ENCODE peak calls at places on chromosomes 12 and 14, in seven cellular contexts. D, N, J, T, A, P and L are unnamed samples. For H3K36me3 and H3K4me1, the result is how much of the 10 kb centered on the place peaks cover.

GRCh38 chr12:128613821-128614220 is 209.9 kb downstream of the SLC15A4 start:
- DNase-seq in A (no peak), P (no peak), D (no peak), T (no peak), J (no peak), N (no peak), L (no peak)

GRCh38 chr12:119283315-119283714 is 51.2 kb upstream of the CCDC60 start:
- DNase-seq in T (no peak), A (no peak), N (no peak), D (no peak), P (no peak), J (no peak), L (no peak)

GRCh38 chr14:90842726-90843125 is 26.5 kb upstream of the TTC7B start:
- DNase-seq in P (no peak), J (no peak), A (no peak), T (no peak), D (no peak), N (no peak), L (no peak)

GRCh38 chr14:76654573-76654955 is 106.7 kb upstream of the VASH1 start:
- DNase-seq in A (no peak), J (no peak), D (peak), P (no peak), N (no peak), T (no peak), L (no peak)

GRCh38 chr12:93773122-93773871 is 96.1 kb downstream of the CRADD start:
- DNase-seq in N (no peak), T (no peak), A (no peak), P (no peak), J (peak), D (no peak), L (no peak)

GRCh38 chr12:105508096-105508495 is 177.6 kb downstream of the C12orf75 start:
- DNase-seq in P (no peak), T (no peak), A (no peak), N (no peak), J (no peak), D (no peak), L (no peak)

GRCh38 chr12:79690156-79690605 is 583 bp downstream of the PAWR start:
- DNase-seq in N (no peak), J (peak), A (no peak), D (no peak), P (no peak), T (no peak), L (no peak)

GRCh38 chr12:32273712-32274111 is 125.6 kb upstream of the FGD4 start:
- DNase-seq in P (peak), N (peak), J (no peak), T (peak), D (peak), A (no peak), L (peak)

GRCh38 chr12:113860059-113860820 is 105.9 kb downstream of the RBM19 start:
- DNase-seq in T (no peak), N (no peak), P (no peak), J (no peak), D (no peak), A (no peak), L (no peak)

GRCh38 chr14:49497725-49498348 is 88.3 kb downstream of the RPS29 start:
- DNase-seq in P (no peak), A (no peak), D (peak), T (peak), N (no peak), J (peak), L (no peak)

GRCh38 chr12:78229491-78230209 is 399.0 kb downstream of the NAV3 start:
- DNase-seq in A (peak), J (peak), T (peak), P (no peak), D (peak), N (peak), L (no peak)

GRCh38 chr14:33539918-33540357 is 410.9 kb downstream of the EGLN3 start:
- DNase-seq in D (no peak), A (no peak), N (no peak), T (no peak), J (no peak), P (no peak), L (no peak)

GRCh38 chr12:8629486-8630033 is 16.9 kb upstream of the AICDA start:
- DNase-seq in T (no peak), N (no peak), D (no peak), P (no peak), J (no peak), A (no peak), L (no peak)

GRCh38 chr12:7769999-7770398 is 5.0 kb downstream of the NANOGNB start:
- DNase-seq in A (no peak), J (no peak), N (no peak), T (no peak), P (no peak), D (no peak), L (no peak)

GRCh38 chr12:77324763-77325468 is 259.5 kb upstream of the E2F7 start:
- DNase-seq in J (peak), T (peak), P (no peak), A (peak), D (peak), N (peak), L (peak)

GRCh38 chr12:95637471-95638155 is 86.3 kb upstream of the USP44 start:
- DNase-seq in P (no peak), J (peak), N (no peak), T (no peak), D (no peak), A (no peak), L (no peak)

GRCh38 chr12:65313704-65314317 is 35.3 kb downstream of the MSRB3 start:
- DNase-seq in J (peak), A (no peak), D (no peak), T (no peak), N (no peak), P (no peak), L (no peak)

GRCh38 chr14:68693926-68694325 is 98.9 kb downstream of the ZFP36L1 start:
- DNase-seq in A (no peak), N (no peak), D (no peak), P (no peak), J (no peak), T (no peak), L (no peak)

GRCh38 chr12:56565510-56566101 is 44.0 kb downstream of the RBMS2 start:
- DNase-seq in J (peak), A (no peak), D (peak), N (peak), P (no peak), T (peak), L (peak)

GRCh38 chr12:47867496-47867941 is 37.3 kb downstream of the VDR start:
- DNase-seq in D (no peak), P (no peak), T (peak), J (peak), A (no peak), N (no peak), L (no peak)

GRCh38 chr12:113196996-113197395 is 11.5 kb downstream of the RITA1 start:
- DNase-seq in D (peak), T (peak), N (peak), P (no peak), J (peak), A (no peak), L (peak)

GRCh38 chr12:111799758-111800157 is 33.0 kb downstream of the ALDH2 start:
- DNase-seq in T (no peak), P (no peak), A (no peak), J (no peak), N (no peak), D (no peak), L (no peak)

GRCh38 chr14:29896354-29896768 is 31.3 kb downstream of the PRKD1 start:
- DNase-seq in A (no peak), P (no peak), T (peak), D (no peak), J (no peak), N (no peak), L (no peak)

GRCh38 chr12:3116106-3116898 is 39.1 kb downstream of the TSPAN9 start:
- DNase-seq in P (no peak), N (no peak), A (no peak), D (no peak), J (peak), T (no peak), L (no peak)

GRCh38 chr14:90905531-90905930 is 89.3 kb upstream of the TTC7B start:
- DNase-seq in N (no peak), T (no peak), J (no peak), D (no peak), P (no peak), A (no peak), L (no peak)

GRCh38 chr12:122946690-122947271 is 19.5 kb downstream of the ABCB9 start:
- DNase-seq in D (peak), J (peak), A (no peak), T (peak), P (peak), N (peak), L (peak)

GRCh38 chr14:71452987-71453386 is 479.2 kb upstream of the RGS6 start:
- DNase-seq in D (no peak), T (no peak), P (no peak), J (no peak), N (no peak), A (no peak), L (no peak)

GRCh38 chr14:35826218-35826951 is at the start of gene BRMS1L:
- DNase-seq in D (peak), A (peak), P (peak), T (peak), N (peak), J (peak), L (peak)

GRCh38 chr14:96125536-96125935 is 79.1 kb upstream of the BDKRB2 start:
- DNase-seq in P (no peak), D (peak), A (no peak), J (no peak), N (no peak), T (no peak), L (no peak)
- H3K36me3 ChIP-seq in P (under half), D (under half), A (under half), J (under half), N (under half), T (under half), L (under half)

GRCh38 chr12:41932470-41932991 is 212.1 kb downstream of the GXYLT1 start:
- DNase-seq in T (peak), N (peak), P (no peak), D (peak), A (no peak), J (no peak), L (peak)
- H3K4me3 ChIP-seq in T (peak), N (peak), P (peak), D (no peak), A (peak), J (peak), L (peak)

DNA sequence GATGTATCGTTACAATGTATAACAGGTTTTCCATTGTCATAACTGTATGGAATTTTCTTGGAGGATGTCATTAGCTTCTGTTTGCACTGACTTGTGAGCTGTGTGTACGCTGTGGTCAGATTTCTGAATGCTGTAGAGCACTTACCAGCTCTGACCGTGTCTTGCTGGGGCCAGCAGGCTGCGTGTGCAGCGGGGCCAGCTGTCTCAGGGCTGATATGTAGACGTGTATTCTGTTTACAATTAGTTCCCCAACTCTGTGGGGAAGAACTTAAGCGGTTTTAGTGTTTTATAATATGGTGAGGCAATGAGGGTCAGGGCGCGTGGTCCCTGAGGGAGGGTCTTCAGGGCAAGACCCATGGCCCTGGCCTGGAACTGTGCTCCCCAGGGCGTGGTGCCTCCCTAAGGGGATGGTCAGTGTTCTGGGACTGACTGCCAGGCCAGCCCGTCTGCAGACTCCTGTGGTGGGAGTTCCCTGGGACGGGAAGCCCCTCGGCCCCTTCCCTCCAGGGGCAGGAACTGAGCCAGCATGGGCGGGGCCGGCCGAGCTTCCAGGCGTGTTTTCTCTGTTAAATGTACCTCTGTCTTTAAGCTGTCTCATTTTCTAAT is 18.7 kb downstream of the XRCC3 start:
- DNase-seq in J (peak), D (no peak), N (peak), A (no peak), T (no peak), P (no peak), L (peak)
- H3K4me1 ChIP-seq in J (under half), D (under half), N (under half), A (under half), T (under half), P (under half), L (under half)

GRCh38 chr12:91347686-91348085 is 165.1 kb upstream of the DCN start:
- DNase-seq in J (no peak), D (no peak), A (no peak), T (no peak), P (no peak), N (no peak), L (no peak)

GRCh38 chr12:91346827-91347226 is 164.2 kb upstream of the DCN start:
- DNase-seq in J (no peak), D (no peak), T (no peak), A (no peak), N (no peak), P (no peak), L (no peak)

GRCh38 chr12:91343010-91343409 is 160.4 kb upstream of the DCN start:
- DNase-seq in T (no peak), A (no peak), J (no peak), P (no peak), N (no peak), D (no peak), L (no peak)

GRCh38 chr12:91349451-91349850 is 166.8 kb upstream of the DCN start:
- DNase-seq in N (no peak), A (no peak), P (no peak), T (no peak), J (peak), D (no peak), L (no peak)

DNA sequence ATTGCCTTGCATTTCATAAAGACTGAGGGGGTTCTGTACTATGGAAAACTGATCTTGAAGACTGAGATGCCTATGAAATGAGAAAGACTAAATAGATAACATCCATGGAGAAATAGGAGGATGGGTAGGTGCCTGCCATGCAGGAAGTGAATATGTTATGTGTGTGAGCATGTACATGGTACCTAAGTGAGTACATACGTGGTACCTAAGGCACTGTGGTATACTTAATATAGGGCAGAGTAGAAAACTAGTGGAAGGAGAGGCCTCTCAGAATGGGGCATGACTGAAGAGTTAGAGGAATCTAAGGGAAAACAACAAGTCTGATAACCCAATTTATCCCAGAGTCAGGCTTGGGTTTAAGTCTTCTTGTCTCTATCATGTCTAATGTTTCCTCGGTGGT is 161.8 kb upstream of the DCN start:
- DNase-seq in P (no peak), D (no peak), J (no peak), N (no peak), A (no peak), T (no peak), L (no peak)
- H3K36me3 ChIP-seq in P (under half), D (under half), J (under half), N (under half), A (under half), T (under half), L (under half)

GRCh38 chr14:88310021-88310420 is 13.0 kb downstream of the KCNK10 start:
- DNase-seq in T (no peak), A (no peak), P (no peak), N (no peak), J (no peak), D (no peak), L (no peak)
- H3K4me3 ChIP-seq in T (no peak), A (no peak), P (no peak), N (no peak), J (no peak), D (no peak), L (no peak)

GRCh38 chr12:108837239-108837638 is 20.1 kb downstream of the SSH1 start:
- DNase-seq in D (no peak), J (no peak), T (no peak), A (no peak), N (no peak), P (no peak), L (no peak)
- H3K4me1 ChIP-seq in D (under half), J (half or more), T (under half), A (under half), N (half or more), P (under half), L (under half)

DNA sequence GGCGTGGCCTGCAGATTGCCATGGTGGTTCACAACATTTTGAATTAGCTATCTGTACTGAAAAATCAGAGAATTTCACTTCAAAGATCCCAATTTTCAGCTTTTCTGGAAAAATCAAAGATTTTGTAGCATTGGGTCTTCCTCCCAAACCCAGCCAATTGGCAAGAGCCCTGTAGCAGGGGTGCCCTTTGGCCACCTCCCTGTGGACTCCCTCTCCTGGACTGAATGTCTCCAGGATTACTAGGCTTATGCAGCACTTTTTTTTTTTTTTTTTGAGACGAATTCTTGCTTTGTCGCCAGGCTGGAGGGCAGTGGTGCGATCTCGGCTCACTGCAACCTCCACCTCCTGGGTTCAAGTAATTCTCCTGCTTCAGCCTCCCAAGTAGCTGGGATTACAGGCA is 9.7 kb downstream of the PSMD9 start:
- DNase-seq in A (no peak), N (no peak), P (no peak), J (no peak), D (no peak), T (no peak), L (no peak)
- H3K36me3 ChIP-seq in A (under half), N (under half), P (under half), J (half or more), D (under half), T (under half), L (under half)